ENCODE peak calls at places on chromosomes 13 and 19, in six cellular contexts. One of them, this sample, is unnamed.
A peak's percentile ranks its signal among the peaks of the same experiment; 100 is the strongest.

GRCh38 chr13:112055417-112056206 is 11.3 kb upstream of the SOX1 start:
- DNase-seq in body of pancreas: no peak
- DNase-seq in ovary: no peak
- DNase-seq in uterus: no peak
- DNase-seq in heart left ventricle: no peak
- DNase-seq in Peyer's patch: no peak
- DNase-seq in this sample: no peak

GRCh38 chr19:37977992-37978391 is 71.0 kb downstream of the SIPA1L3 start:
- DNase-seq in ovary: no peak
- DNase-seq in Peyer's patch: no peak
- DNase-seq in heart left ventricle: no peak
- DNase-seq in uterus: no peak
- DNase-seq in body of pancreas: no peak
- DNase-seq in this sample: no peak

GRCh38 chr13:104295537-104295936 is 1229.3 kb upstream of the SLC10A2 start:
- DNase-seq in ovary: no peak
- DNase-seq in Peyer's patch: no peak
- DNase-seq in uterus: no peak
- DNase-seq in heart left ventricle: no peak
- DNase-seq in body of pancreas: no peak
- DNase-seq in this sample: no peak

GRCh38 chr13:48400820-48401219 is 12.1 kb downstream of the LPAR6 start:
- DNase-seq in body of pancreas: no peak
- DNase-seq in heart left ventricle: no peak
- DNase-seq in ovary: no peak
- DNase-seq in uterus: no peak
- DNase-seq in Peyer's patch: no peak
- DNase-seq in this sample: no peak

GRCh38 chr13:20772401-20773131 is 1.2 kb downstream of the EEF1AKMT1 start:
- DNase-seq in body of pancreas: no peak
- DNase-seq in uterus: no peak
- DNase-seq in heart left ventricle: no peak
- DNase-seq in ovary: no peak
- DNase-seq in Peyer's patch: no peak
- DNase-seq in this sample: no peak

GRCh38 chr13:37621811-37622361 is 23.3 kb upstream of the POSTN start:
- DNase-seq in ovary: no peak
- DNase-seq in heart left ventricle: no peak
- DNase-seq in body of pancreas: peak; percentile 16
- DNase-seq in Peyer's patch: no peak
- DNase-seq in uterus: peak; percentile 36
- DNase-seq in this sample: no peak

GRCh38 chr19:2783781-2784145 is 690 bp upstream of the SGTA start:
- DNase-seq in body of pancreas: no peak
- DNase-seq in heart left ventricle: no peak
- DNase-seq in Peyer's patch: no peak
- DNase-seq in ovary: no peak
- DNase-seq in uterus: no peak
- DNase-seq in this sample: no peak

GRCh38 chr13:32272021-32272695 is 43.0 kb downstream of the ZAR1L start:
- DNase-seq in heart left ventricle: no peak
- DNase-seq in ovary: no peak
- DNase-seq in Peyer's patch: no peak
- DNase-seq in body of pancreas: no peak
- DNase-seq in uterus: no peak
- DNase-seq in this sample: no peak

GRCh38 chr13:113149711-113150544 is 8.5 kb upstream of the PROZ start:
- DNase-seq in body of pancreas: no peak
- DNase-seq in Peyer's patch: no peak
- DNase-seq in uterus: no peak
- DNase-seq in heart left ventricle: no peak
- DNase-seq in ovary: no peak
- DNase-seq in this sample: no peak

GRCh38 chr13:21837841-21838551 is 167.1 kb downstream of the FGF9 start:
- DNase-seq in body of pancreas: no peak
- DNase-seq in Peyer's patch: no peak
- DNase-seq in heart left ventricle: no peak
- DNase-seq in ovary: no peak
- DNase-seq in uterus: peak; percentile 45
- DNase-seq in this sample: no peak

GRCh38 chr19:5526691-5527090 is 41.1 kb downstream of the TINCR start:
- DNase-seq in uterus: no peak
- DNase-seq in heart left ventricle: no peak
- DNase-seq in ovary: no peak
- DNase-seq in Peyer's patch: no peak
- DNase-seq in body of pancreas: no peak
- DNase-seq in this sample: no peak

GRCh38 chr13:40586886-40587285 is 79.6 kb downstream of the FOXO1 start:
- DNase-seq in body of pancreas: no peak
- DNase-seq in ovary: no peak
- DNase-seq in heart left ventricle: no peak
- DNase-seq in Peyer's patch: no peak
- DNase-seq in uterus: no peak
- DNase-seq in this sample: no peak

GRCh38 chr13:45367995-45368394 is 27.0 kb upstream of the TPT1 start:
- DNase-seq in Peyer's patch: no peak
- DNase-seq in body of pancreas: no peak
- DNase-seq in heart left ventricle: no peak
- DNase-seq in uterus: no peak
- DNase-seq in ovary: no peak
- DNase-seq in this sample: peak; percentile 34

GRCh38 chr13:30690282-30691188 is 44.8 kb upstream of the ALOX5AP start:
- DNase-seq in uterus: peak; percentile 83
- DNase-seq in heart left ventricle: peak; percentile 73
- DNase-seq in ovary: peak; percentile 47
- DNase-seq in body of pancreas: peak; percentile 41
- DNase-seq in Peyer's patch: peak; percentile 65
- DNase-seq in this sample: peak; percentile 25

GRCh38 chr13:108328848-108329247 is 59.3 kb downstream of the TNFSF13B start:
- DNase-seq in ovary: no peak
- DNase-seq in body of pancreas: no peak
- DNase-seq in Peyer's patch: no peak
- DNase-seq in heart left ventricle: no peak
- DNase-seq in uterus: no peak
- DNase-seq in this sample: no peak

GRCh38 chr13:25881946-25882574 is 169.8 kb downstream of the SHISA2 start:
- DNase-seq in uterus: no peak
- DNase-seq in Peyer's patch: no peak
- DNase-seq in ovary: no peak
- DNase-seq in body of pancreas: no peak
- DNase-seq in heart left ventricle: no peak
- DNase-seq in this sample: no peak

GRCh38 chr19:35090795-35091214 is 24.8 kb upstream of the FXYD3 start:
- DNase-seq in ovary: no peak
- DNase-seq in body of pancreas: peak; percentile 82
- DNase-seq in heart left ventricle: no peak
- DNase-seq in Peyer's patch: no peak
- DNase-seq in uterus: no peak
- DNase-seq in this sample: no peak

GRCh38 chr13:74253161-74253560 is 119.0 kb upstream of the KLF12 start:
- DNase-seq in heart left ventricle: no peak
- DNase-seq in body of pancreas: no peak
- DNase-seq in uterus: no peak
- DNase-seq in ovary: no peak
- DNase-seq in Peyer's patch: no peak
- DNase-seq in this sample: no peak

GRCh38 chr19:35206379-35206778 is 22.2 kb downstream of the FAM187B start:
- DNase-seq in Peyer's patch: no peak
- DNase-seq in uterus: no peak
- DNase-seq in ovary: no peak
- DNase-seq in body of pancreas: no peak
- DNase-seq in heart left ventricle: no peak
- DNase-seq in this sample: no peak

GRCh38 chr13:112958127-112958989 is 10.7 kb upstream of the MCF2L start:
- DNase-seq in Peyer's patch: peak; percentile 35
- DNase-seq in body of pancreas: no peak
- DNase-seq in heart left ventricle: peak; percentile 64
- DNase-seq in ovary: no peak
- DNase-seq in uterus: no peak
- DNase-seq in this sample: no peak

GRCh38 chr13:28953714-28954113 is 133.6 kb downstream of the MTUS2 start:
- DNase-seq in uterus: no peak
- DNase-seq in ovary: no peak
- DNase-seq in body of pancreas: no peak
- DNase-seq in Peyer's patch: no peak
- DNase-seq in heart left ventricle: no peak
- DNase-seq in this sample: no peak

DNA sequence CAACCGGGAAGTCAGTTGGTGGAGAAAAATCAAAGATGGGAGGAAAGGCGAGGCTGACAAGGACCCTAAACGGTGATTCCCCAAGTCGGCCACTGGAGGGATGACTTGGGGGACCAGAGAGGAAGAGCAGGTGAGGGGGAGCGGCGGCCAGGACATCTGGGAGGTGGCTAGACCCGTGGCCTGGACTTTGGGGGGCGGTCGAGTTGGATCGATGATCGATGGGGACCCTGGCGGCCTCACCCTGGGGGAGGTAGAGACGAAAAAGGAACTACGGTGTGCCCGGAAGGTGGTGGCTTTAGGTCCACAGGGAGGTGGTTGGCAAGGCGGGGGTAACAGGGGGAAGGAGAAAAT is 7.6 kb upstream of the CIRBP start:
- DNase-seq in heart left ventricle: no peak
- DNase-seq in body of pancreas: no peak
- DNase-seq in Peyer's patch: no peak
- DNase-seq in uterus: no peak
- DNase-seq in ovary: no peak
- DNase-seq in this sample: no peak
- TF ChIP-seq CTCF in heart left ventricle: no peak
- TF ChIP-seq CTCF in body of pancreas: peak; percentile 51
- TF ChIP-seq CTCF in Peyer's patch: no peak
- TF ChIP-seq CTCF in uterus: no peak
- TF ChIP-seq CTCF in ovary: no peak
- TF ChIP-seq CTCF in this sample: peak; percentile 19

GRCh38 chr19:55229789-55230182 is 1.2 kb upstream of the TMEM86B start:
- DNase-seq in heart left ventricle: no peak
- DNase-seq in uterus: no peak
- DNase-seq in Peyer's patch: no peak
- DNase-seq in body of pancreas: no peak
- DNase-seq in ovary: no peak
- DNase-seq in this sample: no peak
- H3K36me3 ChIP-seq in heart left ventricle: peaks cover 67% of the 10 kb centered on the region
- H3K36me3 ChIP-seq in uterus: no peaks in the 10 kb centered on the region
- H3K36me3 ChIP-seq in Peyer's patch: no peaks in the 10 kb centered on the region
- H3K36me3 ChIP-seq in body of pancreas: peaks cover 21% of the 10 kb centered on the region
- H3K36me3 ChIP-seq in ovary: no peaks in the 10 kb centered on the region
- H3K36me3 ChIP-seq in this sample: no peaks in the 10 kb centered on the region

GRCh38 chr13:87674143-87674772 is 3.1 kb downstream of the SLITRK5 start:
- DNase-seq in ovary: no peak
- DNase-seq in Peyer's patch: no peak
- DNase-seq in heart left ventricle: no peak
- DNase-seq in uterus: no peak
- DNase-seq in body of pancreas: no peak
- DNase-seq in this sample: no peak
- H3K4me3 ChIP-seq in ovary: no peak overlapping the region
- H3K4me3 ChIP-seq in Peyer's patch: no peak overlapping the region
- H3K4me3 ChIP-seq in heart left ventricle: peak overlapping the region; percentile 22
- H3K4me3 ChIP-seq in uterus: no peak overlapping the region
- H3K4me3 ChIP-seq in body of pancreas: no peak overlapping the region
- H3K4me3 ChIP-seq in this sample: peak overlapping the region; percentile 49

GRCh38 chr19:11594084-11594483 is 3.2 kb upstream of the ZNF627 start:
- DNase-seq in heart left ventricle: no peak
- DNase-seq in uterus: no peak
- DNase-seq in body of pancreas: no peak
- DNase-seq in Peyer's patch: no peak
- DNase-seq in ovary: no peak
- DNase-seq in this sample: no peak

GRCh38 chr19:11587302-11587972 is 9.8 kb upstream of the ZNF627 start:
- DNase-seq in body of pancreas: peak; percentile 78
- DNase-seq in heart left ventricle: peak; percentile 83
- DNase-seq in uterus: peak; percentile 79
- DNase-seq in ovary: peak; percentile 69
- DNase-seq in Peyer's patch: peak; percentile 81
- DNase-seq in this sample: no peak

DNA sequence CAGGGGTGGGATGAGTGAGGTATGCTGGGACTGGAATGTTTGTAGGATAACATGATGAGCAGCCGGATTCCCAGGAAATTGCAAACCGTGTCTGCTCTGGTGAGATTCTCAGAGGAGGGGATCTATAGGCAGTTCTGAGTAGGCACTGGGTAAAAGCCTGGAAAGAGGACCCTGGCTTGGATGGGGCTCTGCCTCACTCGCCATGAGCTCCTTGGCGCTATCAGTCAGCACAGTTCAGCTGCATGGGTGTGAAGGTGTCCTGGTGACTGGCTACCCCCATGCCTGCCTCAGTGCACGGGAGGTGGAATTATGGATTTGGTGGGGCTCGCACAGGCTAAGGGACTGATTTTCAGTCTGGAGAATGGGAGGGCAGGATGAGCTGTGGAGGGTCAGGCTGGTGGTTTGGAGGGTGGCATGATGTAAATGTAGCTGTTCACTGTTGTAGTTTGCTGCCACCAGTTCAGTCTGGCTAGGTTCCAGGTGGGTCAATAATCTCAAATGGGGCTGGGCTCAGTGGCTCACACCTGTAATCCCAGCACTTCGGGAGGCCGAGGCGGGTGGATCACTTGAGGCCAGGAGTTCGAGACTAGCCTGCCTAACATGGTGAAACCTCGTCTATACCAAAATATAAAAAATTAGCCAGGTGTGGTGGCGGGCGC is 9.2 kb upstream of the ZNF627 start:
- DNase-seq in uterus: no peak
- DNase-seq in heart left ventricle: no peak
- DNase-seq in body of pancreas: peak; percentile 37
- DNase-seq in Peyer's patch: no peak
- DNase-seq in ovary: no peak
- DNase-seq in this sample: no peak
- TF ChIP-seq CTCF in uterus: no peak
- TF ChIP-seq CTCF in heart left ventricle: no peak
- TF ChIP-seq CTCF in body of pancreas: no peak
- TF ChIP-seq CTCF in Peyer's patch: no peak
- TF ChIP-seq CTCF in ovary: no peak
- TF ChIP-seq CTCF in this sample: no peak

DNA sequence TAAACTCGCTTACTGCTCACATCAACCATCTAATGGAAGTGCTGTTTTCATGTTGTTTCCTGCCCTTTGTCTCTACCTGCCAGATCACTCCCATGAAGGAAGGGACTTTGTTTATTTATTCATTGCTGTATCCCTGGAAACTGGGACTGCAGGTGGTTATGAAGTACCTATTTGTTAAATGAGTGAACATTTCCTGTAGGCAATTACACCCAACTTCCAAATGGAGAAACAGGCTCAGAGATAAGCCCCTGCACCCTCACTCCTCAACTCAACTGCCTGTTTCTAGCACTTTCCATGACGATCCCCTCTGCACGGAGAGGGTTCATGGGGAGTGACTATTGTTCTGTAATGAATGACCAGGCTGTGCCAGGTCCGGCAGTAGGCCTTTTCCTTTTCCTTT is 1.9 kb upstream of the SELENOW start:
- DNase-seq in uterus: no peak
- DNase-seq in Peyer's patch: peak; percentile 54
- DNase-seq in heart left ventricle: no peak
- DNase-seq in body of pancreas: no peak
- DNase-seq in ovary: no peak
- DNase-seq in this sample: no peak
- H3K36me3 ChIP-seq in uterus: no peaks in the 10 kb centered on the region
- H3K36me3 ChIP-seq in Peyer's patch: no peaks in the 10 kb centered on the region
- H3K36me3 ChIP-seq in heart left ventricle: peaks cover 9% of the 10 kb centered on the region
- H3K36me3 ChIP-seq in body of pancreas: no peaks in the 10 kb centered on the region
- H3K36me3 ChIP-seq in ovary: no peaks in the 10 kb centered on the region
- H3K36me3 ChIP-seq in this sample: no peaks in the 10 kb centered on the region